ENCODE peak calls at places on chromosomes 13 and 19, in five cellular contexts. S, V, G, I and C are unnamed samples. For H3K27me3, the result is how much of the 10 kb centered on the place peaks cover.

GRCh38 chr19:17671906-17672305 is 16.2 kb downstream of the UNC13A start:
- DNase-seq in I (no peak), G (no peak), V (peak), S (peak), C (no peak)

GRCh38 chr19:42255766-42256750 is 1.1 kb upstream of the ERF start:
- DNase-seq in S (peak), G (peak), I (peak), V (peak), C (no peak)

GRCh38 chr19:32642771-32643170 is 32.2 kb downstream of the ANKRD27 start:
- DNase-seq in G (no peak), S (no peak), I (no peak), V (no peak), C (no peak)

GRCh38 chr13:79802389-79803140 is 321.6 kb downstream of the NDFIP2 start:
- DNase-seq in G (no peak), S (no peak), V (no peak), I (no peak), C (no peak)

GRCh38 chr13:59519776-59520175 is 644.0 kb downstream of the DIAPH3 start:
- DNase-seq in V (no peak), S (no peak), I (no peak), G (no peak), C (no peak)

GRCh38 chr13:30810261-30810701 is 74.9 kb downstream of the ALOX5AP start:
- DNase-seq in G (peak), V (peak), I (no peak), S (no peak), C (no peak)

GRCh38 chr13:97780486-97780885 is 173.0 kb upstream of the IPO5 start:
- DNase-seq in I (no peak), G (no peak), S (no peak), V (no peak), C (no peak)

GRCh38 chr13:36891752-36892151 is 28.3 kb downstream of the SMAD9 start:
- DNase-seq in V (peak), I (no peak), G (no peak), S (no peak), C (no peak)

GRCh38 chr13:33289966-33290365 is 4.4 kb upstream of the STARD13 start:
- DNase-seq in V (no peak), I (no peak), G (no peak), S (no peak), C (no peak)

GRCh38 chr19:15144046-15144646 is 36.9 kb downstream of the SYDE1 start:
- DNase-seq in S (no peak), G (peak), V (peak), I (no peak), C (no peak)

GRCh38 chr19:14619404-14619803 is 36.5 kb downstream of the CLEC17A start:
- DNase-seq in V (no peak), G (no peak), S (no peak), I (no peak), C (no peak)

GRCh38 chr19:49809155-49809986 is 3.7 kb downstream of the FUZ start:
- DNase-seq in G (peak), I (no peak), S (peak), V (peak), C (peak)

GRCh38 chr13:67651908-67652307 is 421.8 kb upstream of the PCDH9 start:
- DNase-seq in I (no peak), S (no peak), V (no peak), G (no peak), C (no peak)

GRCh38 chr13:21703846-21704245 is 33.0 kb downstream of the FGF9 start:
- DNase-seq in S (no peak), G (no peak), V (no peak), I (no peak), C (no peak)

GRCh38 chr13:50015263-50015662 is at the start of gene KCNRG:
- DNase-seq in V (peak), I (no peak), G (no peak), S (no peak), C (no peak)

GRCh38 chr19:13163609-13164364 is 13.6 kb downstream of the IER2 start:
- DNase-seq in V (peak), G (peak), S (no peak), I (peak), C (peak)

GRCh38 chr19:11035441-11036377 is 53.6 kb upstream of the LDLR start:
- DNase-seq in S (peak), G (peak), V (peak), I (peak), C (peak)

GRCh38 chr19:46958542-46958941 is 61.1 kb upstream of the NPAS1 start:
- DNase-seq in I (no peak), G (no peak), V (peak), S (no peak), C (no peak)

GRCh38 chr19:58367698-58368454 is 5.3 kb upstream of the ZNF497 start:
- DNase-seq in G (no peak), V (no peak), S (no peak), I (no peak), C (no peak)

GRCh38 chr19:30498707-30499106 is 126.5 kb downstream of the ZNF536 start:
- DNase-seq in G (no peak), I (no peak), S (no peak), V (no peak), C (no peak)

GRCh38 chr13:93824286-93824685 is 597.7 kb downstream of the GPC6 start:
- DNase-seq in S (no peak), G (no peak), I (no peak), V (no peak), C (no peak)

GRCh38 chr13:79900356-79900755 is 419.4 kb downstream of the NDFIP2 start:
- DNase-seq in I (no peak), G (no peak), S (no peak), V (no peak), C (no peak)

GRCh38 chr13:37409756-37410155 is 188.8 kb downstream of the POSTN start:
- DNase-seq in S (no peak), G (no peak), V (no peak), I (no peak), C (no peak)

GRCh38 chr13:60288569-60288968 is 108.5 kb upstream of the TDRD3 start:
- DNase-seq in G (no peak), I (no peak), S (no peak), V (no peak), C (no peak)

GRCh38 chr13:95254341-95254740 is 46.9 kb downstream of the ABCC4 start:
- DNase-seq in I (no peak), S (no peak), G (no peak), V (no peak), C (no peak)

GRCh38 chr13:90510319-90510718 is 837.2 kb upstream of the MIR17HG start:
- DNase-seq in I (no peak), V (no peak), S (no peak), G (no peak), C (no peak)

GRCh38 chr19:2627855-2628254 is 74.6 kb downstream of the GNG7 start:
- DNase-seq in V (peak), G (no peak), I (no peak), S (no peak), C (no peak)

GRCh38 chr13:82298110-82298509 is 1584.2 kb downstream of the SLITRK1 start:
- DNase-seq in S (no peak), G (no peak), I (no peak), V (no peak), C (no peak)

GRCh38 chr13:109331898-109332297 is 454.5 kb downstream of the IRS2 start:
- DNase-seq in G (no peak), V (peak), I (no peak), S (peak), C (no peak)

GRCh38 chr13:30865131-30866009 is 40.7 kb upstream of the MEDAG start:
- DNase-seq in I (peak), G (peak), V (peak), S (peak), C (peak)

GRCh38 chr13:112055032-112055416 is 11.9 kb upstream of the SOX1 start:
- DNase-seq in G (no peak), V (no peak), I (no peak), S (no peak), C (no peak)

GRCh38 chr13:112053167-112053743 is 13.7 kb upstream of the SOX1 start:
- DNase-seq in V (no peak), G (no peak), I (no peak), S (no peak), C (no peak)

GRCh38 chr13:112055417-112056206 is 11.3 kb upstream of the SOX1 start:
- DNase-seq in G (no peak), S (no peak), I (no peak), V (no peak), C (no peak)

GRCh38 chr13:112053744-112054615 is 13.0 kb upstream of the SOX1 start:
- DNase-seq in S (no peak), I (no peak), V (no peak), G (no peak), C (no peak)

GRCh38 chr13:112054616-112055015 is 12.3 kb upstream of the SOX1 start:
- DNase-seq in V (no peak), I (no peak), G (no peak), S (no peak), C (no peak)
- H3K27me3 ChIP-seq in V (half or more), I (under half), G (under half), S (under half), C (under half)

GRCh38 chr13:114097893-114098688 is 34.3 kb downstream of the RASA3 start:
- DNase-seq in S (no peak), G (peak), I (peak), V (no peak), C (no peak)

GRCh38 chr13:114096031-114096485 is 36.4 kb downstream of the RASA3 start:
- DNase-seq in G (peak), S (no peak), I (peak), V (no peak), C (no peak)

GRCh38 chr13:114097504-114097892 is 34.9 kb downstream of the RASA3 start:
- DNase-seq in I (peak), G (peak), V (no peak), S (no peak), C (no peak)

GRCh38 chr13:114095486-114095885 is 36.9 kb downstream of the RASA3 start:
- DNase-seq in V (no peak), S (no peak), G (peak), I (peak), C (no peak)

DNA sequence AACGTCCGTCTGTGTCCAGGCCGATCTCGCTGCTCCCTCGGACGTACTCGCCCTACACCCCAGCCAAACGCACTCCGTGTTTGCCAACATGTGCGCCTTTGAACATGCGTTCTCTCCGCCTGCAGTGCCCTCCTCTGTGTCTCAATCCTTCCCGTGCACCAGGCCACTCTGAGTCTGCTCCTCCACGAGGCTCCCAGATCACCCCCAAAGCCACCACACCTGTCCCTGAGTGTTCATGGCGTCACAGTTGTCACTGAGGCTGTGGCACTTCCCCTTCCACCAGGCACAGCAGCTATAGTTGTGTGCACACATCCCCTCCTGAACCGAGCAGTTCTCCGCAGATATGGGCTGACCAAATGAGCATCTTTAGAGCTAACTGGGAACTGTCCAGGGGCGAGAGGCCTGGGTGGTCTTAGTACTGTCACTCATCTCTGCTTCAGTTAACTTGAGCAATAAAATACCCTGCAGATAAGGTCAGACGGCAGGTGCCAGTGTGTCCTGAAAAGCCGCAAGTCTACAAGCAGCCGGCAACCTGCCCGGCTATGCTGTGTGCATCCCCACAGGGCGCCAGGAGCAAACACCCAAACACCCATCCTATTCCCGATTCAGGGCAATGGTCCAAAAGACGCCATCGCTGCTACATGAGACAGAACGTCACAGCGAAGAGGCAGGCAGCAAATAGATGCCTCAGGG is 35.5 kb downstream of the RASA3 start:
- DNase-seq in G (peak), S (no peak), V (no peak), I (peak), C (no peak)
- H3K27ac ChIP-seq in G (no peak), S (no peak), V (no peak), I (no peak), C (no peak)

DNA sequence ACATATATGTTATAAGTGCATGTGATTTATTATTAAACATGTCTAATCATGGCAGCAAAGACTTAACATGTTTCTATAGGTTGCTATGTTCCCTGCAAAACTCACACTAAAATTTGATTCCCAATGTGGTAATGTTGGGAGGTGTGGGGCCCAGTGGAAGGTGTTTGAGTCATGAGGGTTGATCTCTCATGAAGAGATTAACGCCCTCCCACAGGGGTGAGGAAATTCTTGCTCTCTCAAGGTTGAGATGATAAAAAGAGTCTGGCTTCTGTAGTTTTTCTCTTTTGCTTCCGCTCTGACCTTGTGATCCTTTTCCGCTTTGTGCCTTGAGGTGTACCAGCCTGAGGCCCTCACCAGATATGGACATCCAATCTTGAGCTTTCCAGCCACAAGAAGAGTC is 737.5 kb upstream of the SLITRK5 start:
- DNase-seq in G (no peak), V (no peak), I (no peak), S (no peak), C (no peak)
- H3K4me3 ChIP-seq in G (no peak), V (no peak), I (no peak), S (no peak), C (no peak)

DNA sequence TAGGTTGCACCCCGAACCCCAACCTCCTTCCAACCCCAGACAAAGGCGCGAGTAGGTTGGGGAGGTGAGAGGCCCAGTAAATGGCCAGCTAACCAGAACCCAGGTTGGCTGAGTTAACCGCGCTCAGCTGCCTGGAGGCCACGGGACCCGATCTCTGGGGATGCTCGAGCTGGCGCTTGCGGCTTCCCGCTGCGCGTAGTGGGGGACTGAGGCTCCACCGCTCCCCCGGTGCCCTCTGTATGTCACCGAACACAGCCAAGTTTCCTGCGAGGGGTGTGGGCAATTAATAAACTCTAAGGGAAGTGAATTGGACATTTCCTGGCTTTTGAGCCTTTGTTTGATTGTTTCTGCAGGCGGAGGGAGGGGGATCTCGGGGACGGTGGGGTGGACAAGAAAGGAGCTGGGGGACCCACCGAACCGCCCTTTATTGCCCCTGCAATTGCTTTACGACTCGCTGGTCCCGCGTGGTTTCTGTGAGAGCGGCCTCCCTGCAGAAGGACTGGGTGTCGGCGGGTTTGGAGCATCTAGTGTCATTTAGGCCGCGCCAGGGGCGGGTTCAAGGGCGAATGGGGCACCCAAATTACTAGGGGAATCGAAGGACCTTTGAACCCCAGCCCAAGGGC is 3.5 kb upstream of the ZIC5 start:
- DNase-seq in V (no peak), G (no peak), S (no peak), I (no peak), C (no peak)
- H3K27me3 ChIP-seq in V (under half), G (half or more), S (under half), I (half or more), C (under half)

GRCh38 chr13:48403929-48404328 is 9.0 kb downstream of the LPAR6 start:
- DNase-seq in V (no peak), G (no peak), S (no peak), I (no peak), C (no peak)
- H3K27ac ChIP-seq in V (no peak), G (peak), S (no peak), I (peak), C (peak)

DNA sequence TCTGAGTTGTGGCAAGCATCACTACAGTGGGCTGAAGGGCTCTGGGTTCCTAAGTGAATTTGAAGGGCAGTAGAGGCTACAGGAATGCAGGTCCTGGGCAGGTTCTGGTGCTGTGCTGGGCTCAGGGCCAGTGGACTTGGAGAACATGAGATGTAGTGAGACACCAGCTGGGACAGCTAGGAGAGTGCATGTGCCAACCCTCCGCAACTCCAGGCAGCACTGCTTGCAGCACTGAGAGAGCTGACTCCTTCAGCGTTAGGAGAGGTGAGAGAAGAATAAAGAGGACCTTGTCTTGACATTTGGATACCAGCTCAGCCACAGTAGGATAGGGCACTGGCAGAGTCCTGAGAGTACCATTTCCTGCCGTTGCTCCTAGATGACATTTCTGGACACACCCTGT is 739.9 kb upstream of the PRR20A start:
- DNase-seq in I (no peak), G (no peak), S (no peak), V (no peak), C (no peak)
- H3K4me3 ChIP-seq in I (no peak), G (no peak), S (no peak), V (no peak), C (no peak)

GRCh38 chr13:44230071-44230470 is 143.6 kb upstream of the SERP2 start:
- DNase-seq in V (peak), S (no peak), G (no peak), I (no peak), C (no peak)
- H3K27me3 ChIP-seq in V (under half), S (under half), G (under half), I (under half), C (under half)